ENCODE peak calls at places on chromosomes 1 and 21, in seven cellular contexts. E is GM23338, J is psoas muscle, P is endothelial cell of umbilical vein, O is AG10803, D is heart right ventricle, B is right atrium auricular region. W is an unnamed sample.

GRCh38 chr1:203607169-203607873 is 19.3 kb upstream of the ATP2B4 start:
- DNase-seq in E (no peak), J (no peak), P (peak), O (peak), D (no peak), B (no peak), W (peak)

GRCh38 chr1:156419863-156420208 is 50.8 kb downstream of the RHBG start:
- DNase-seq in E (peak), J (no peak), P (no peak), O (no peak), D (no peak), B (no peak), W (peak)

GRCh38 chr1:97160796-97161195 is 439.2 kb downstream of the PTBP2 start:
- DNase-seq in E (no peak), J (no peak), P (peak), O (peak), D (no peak), B (no peak), W (no peak)

GRCh38 chr1:60342569-60342968 is 269.0 kb upstream of the C1orf87 start:
- DNase-seq in E (no peak), J (no peak), P (no peak), O (no peak), D (no peak), B (no peak), W (no peak)

GRCh38 chr1:5590717-5591116 is 401.5 kb downstream of the NPHP4 start:
- DNase-seq in E (no peak), J (no peak), P (no peak), O (no peak), D (no peak), B (no peak), W (no peak)

GRCh38 chr1:233679030-233679429 is 65.1 kb downstream of the KCNK1 start:
- DNase-seq in E (no peak), J (no peak), P (no peak), O (no peak), D (no peak), B (no peak), W (no peak)

GRCh38 chr1:156060937-156061636 is at the start of gene RAB25:
- DNase-seq in E (peak), J (no peak), P (no peak), O (no peak), D (no peak), B (no peak), W (no peak)

GRCh38 chr1:28812669-28813468 is 899 bp downstream of the OPRD1 start:
- DNase-seq in E (no peak), J (no peak), P (no peak), O (no peak), D (no peak), B (no peak), W (no peak)

GRCh38 chr1:246597340-246597739 is 31.1 kb downstream of the CNST start:
- DNase-seq in E (no peak), J (no peak), P (peak), O (peak), D (peak), B (peak), W (no peak)

GRCh38 chr1:113508364-113509164 is 118.2 kb downstream of the MAGI3 start:
- DNase-seq in E (no peak), J (no peak), P (no peak), O (no peak), D (no peak), B (no peak), W (no peak)

GRCh38 chr1:245118806-245119205 is 36.0 kb upstream of the KIF26B start:
- DNase-seq in E (no peak), J (no peak), P (no peak), O (no peak), D (no peak), B (no peak), W (no peak)

GRCh38 chr1:163264256-163264655 is 57.5 kb upstream of the NUF2 start:
- DNase-seq in E (no peak), J (no peak), P (no peak), O (no peak), D (no peak), B (no peak), W (no peak)

GRCh38 chr1:39361446-39361845 is 130.0 kb upstream of the BMP8A start:
- DNase-seq in E (no peak), J (no peak), P (no peak), O (no peak), D (no peak), B (no peak), W (no peak)

GRCh38 chr1:164613176-164613575 is 54.2 kb downstream of the PBX1 start:
- DNase-seq in E (peak), J (no peak), P (no peak), O (no peak), D (no peak), B (no peak), W (no peak)

GRCh38 chr1:43313771-43314170 is 13.0 kb downstream of the TIE1 start:
- DNase-seq in E (no peak), J (no peak), P (no peak), O (no peak), D (no peak), B (no peak), W (no peak)

GRCh38 chr1:181062800-181063428 is 25.6 kb upstream of the IER5 start:
- DNase-seq in E (no peak), J (peak), P (no peak), O (peak), D (no peak), B (no peak), W (peak)

GRCh38 chr1:163472267-163472666 is 150.5 kb downstream of the NUF2 start:
- DNase-seq in E (no peak), J (no peak), P (no peak), O (no peak), D (no peak), B (no peak), W (no peak)

GRCh38 chr1:104932949-104933679 is 1183.4 kb downstream of the AMY1C start:
- DNase-seq in E (no peak), J (no peak), P (no peak), O (no peak), D (no peak), B (no peak), W (no peak)

GRCh38 chr1:177546346-177546745 is 375.6 kb downstream of the BRINP2 start:
- DNase-seq in E (no peak), J (no peak), P (no peak), O (no peak), D (no peak), B (no peak), W (no peak)

GRCh38 chr1:16279186-16279585 is 42.2 kb upstream of the CPLANE2 start:
- DNase-seq in E (no peak), J (no peak), P (peak), O (no peak), D (no peak), B (no peak), W (no peak)

GRCh38 chr1:26833432-26834405 is 7.2 kb downstream of the ZDHHC18 start:
- DNase-seq in E (no peak), J (peak), P (no peak), O (no peak), D (no peak), B (no peak), W (peak)

GRCh38 chr1:47469910-47470309 is 32.1 kb downstream of the FOXD2 start:
- DNase-seq in E (no peak), J (no peak), P (no peak), O (no peak), D (no peak), B (no peak), W (no peak)

GRCh38 chr1:11875094-11875493 is 16.3 kb upstream of the NPPB start:
- DNase-seq in E (peak), J (no peak), P (no peak), O (no peak), D (no peak), B (no peak), W (no peak)

GRCh38 chr1:8169364-8170058 is 143.4 kb upstream of the ERRFI1 start:
- DNase-seq in E (no peak), J (no peak), P (peak), O (peak), D (peak), B (peak), W (peak)

GRCh38 chr1:62435231-62436038 is 1.4 kb upstream of the USP1 start:
- DNase-seq in E (peak), J (peak), P (no peak), O (no peak), D (peak), B (no peak), W (no peak)

GRCh38 chr21:30942192-30942591 is 60.8 kb upstream of the KRTAP11-1 start:
- DNase-seq in E (peak), J (no peak), P (no peak), O (no peak), D (no peak), B (no peak), W (no peak)

GRCh38 chr1:192810253-192810880 is 1.5 kb downstream of the RGS2 start:
- DNase-seq in E (no peak), J (no peak), P (peak), O (no peak), D (peak), B (no peak), W (peak)

GRCh38 chr1:61269648-61270047 is 187.3 kb downstream of the NFIA start:
- DNase-seq in E (no peak), J (no peak), P (no peak), O (no peak), D (no peak), B (no peak), W (no peak)

GRCh38 chr1:28921286-28921869 is 7.0 kb downstream of the EPB41 start:
- DNase-seq in E (no peak), J (no peak), P (no peak), O (no peak), D (no peak), B (no peak), W (no peak)

GRCh38 chr1:116167625-116168276 is 56.6 kb downstream of the MAB21L3 start:
- DNase-seq in E (peak), J (peak), P (peak), O (peak), D (no peak), B (no peak), W (no peak)

GRCh38 chr21:45170987-45171386 is 96.6 kb downstream of the ADARB1 start:
- DNase-seq in E (no peak), J (no peak), P (no peak), O (no peak), D (no peak), B (no peak), W (no peak)

GRCh38 chr1:163085041-163085903 is 16.1 kb downstream of the RGS4 start:
- DNase-seq in E (no peak), J (no peak), P (peak), O (peak), D (no peak), B (no peak), W (no peak)

GRCh38 chr21:29658177-29658933 is 281.4 kb downstream of the GRIK1 start:
- DNase-seq in E (no peak), J (no peak), P (no peak), O (no peak), D (no peak), B (no peak), W (no peak)

GRCh38 chr1:225329041-225329440 is 98.8 kb downstream of the LBR start:
- DNase-seq in E (no peak), J (no peak), P (peak), O (no peak), D (no peak), B (no peak), W (no peak)

GRCh38 chr1:42319871-42320484 is 15.1 kb downstream of the FOXJ3 start:
- DNase-seq in E (no peak), J (no peak), P (peak), O (no peak), D (no peak), B (no peak), W (no peak)

GRCh38 chr1:226215239-226215638 is 8.2 kb upstream of the MIXL1 start:
- DNase-seq in E (no peak), J (no peak), P (no peak), O (no peak), D (no peak), B (no peak), W (no peak)

GRCh38 chr1:185850366-185850765 is 116.2 kb downstream of the HMCN1 start:
- DNase-seq in E (peak), J (no peak), P (no peak), O (no peak), D (no peak), B (no peak), W (no peak)

GRCh38 chr1:55632906-55633305 is 417.7 kb upstream of the USP24 start:
- DNase-seq in E (peak), J (no peak), P (no peak), O (no peak), D (no peak), B (no peak), W (no peak)

GRCh38 chr1:201763439-201764140 is 65.4 kb upstream of the IPO9 start:
- DNase-seq in E (no peak), J (no peak), P (no peak), O (peak), D (no peak), B (no peak), W (no peak)

DNA sequence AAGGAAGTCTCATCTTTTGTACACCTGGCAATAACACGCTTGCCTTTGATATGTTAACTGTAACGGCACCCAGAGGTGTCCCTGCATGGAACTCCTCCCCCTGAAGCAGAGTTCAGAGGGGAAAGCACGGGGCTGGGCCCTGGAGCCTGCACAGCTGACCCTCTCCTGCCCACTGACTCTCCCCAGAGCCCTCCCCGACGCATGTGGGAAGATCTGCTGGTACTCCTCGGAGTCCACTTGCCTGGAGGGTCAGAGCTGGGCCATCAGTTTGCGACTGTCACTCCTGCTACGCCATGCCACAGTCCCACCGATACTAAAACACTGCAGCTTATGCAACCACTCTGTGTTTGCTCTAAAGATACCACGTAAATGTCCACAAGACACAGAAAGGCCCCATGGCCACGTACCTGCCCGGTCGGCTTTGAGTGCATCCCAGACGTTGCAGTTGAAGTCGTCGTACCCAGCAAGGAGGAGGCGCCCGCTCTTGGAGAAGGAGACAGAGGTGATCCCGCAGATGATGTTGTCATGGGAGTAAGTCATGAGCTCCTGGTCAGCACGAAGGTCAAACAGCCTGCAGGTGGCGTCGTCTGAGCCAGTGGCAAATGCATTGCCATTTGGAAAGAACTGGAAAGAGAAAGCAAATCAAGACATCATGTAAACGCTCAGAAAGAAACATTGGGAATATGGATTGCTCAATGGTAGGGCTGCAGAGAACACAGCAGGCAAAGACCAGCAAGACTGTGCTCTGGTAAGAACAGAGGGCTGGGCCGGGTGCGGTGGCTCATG is 10.6 kb upstream of the NADK start:
- DNase-seq in E (peak), J (peak), P (no peak), O (peak), D (no peak), B (no peak), W (no peak)
- TF ChIP-seq CTCF in E (peak), J (peak), P (peak), O (peak), D (peak), B (peak), W (peak)

GRCh38 chr1:174358786-174359453 is 88.8 kb upstream of the GPR52 start:
- DNase-seq in E (peak), J (no peak), P (peak), O (no peak), D (no peak), B (no peak), W (no peak)
- TF ChIP-seq CTCF in E (peak), J (no peak), P (no peak), O (no peak), D (no peak), B (no peak), W (no peak)

GRCh38 chr1:216111842-216112241 is 311.4 kb downstream of the USH2A start:
- DNase-seq in E (no peak), J (no peak), P (no peak), O (no peak), D (no peak), B (no peak), W (no peak)
- TF ChIP-seq CTCF in E (peak), J (no peak), P (no peak), O (peak), D (no peak), B (peak), W (no peak)

GRCh38 chr1:239367417-239367816 is 19.0 kb upstream of the CHRM3 start:
- DNase-seq in E (no peak), J (no peak), P (no peak), O (no peak), D (no peak), B (no peak), W (no peak)

GRCh38 chr1:239363920-239364319 is 22.4 kb upstream of the CHRM3 start:
- DNase-seq in E (no peak), J (no peak), P (no peak), O (no peak), D (no peak), B (no peak), W (no peak)

GRCh38 chr1:239368436-239369109 is 17.8 kb upstream of the CHRM3 start:
- DNase-seq in E (peak), J (no peak), P (no peak), O (no peak), D (no peak), B (no peak), W (no peak)
- TF ChIP-seq CTCF in E (no peak), J (no peak), P (no peak), O (no peak), D (no peak), B (no peak), W (no peak)

GRCh38 chr1:237677979-237678378 is 212.7 kb downstream of the ZP4 start:
- DNase-seq in E (no peak), J (no peak), P (no peak), O (peak), D (no peak), B (no peak), W (no peak)
- TF ChIP-seq CTCF in E (peak), J (no peak), P (no peak), O (no peak), D (peak), B (no peak), W (no peak)

DNA sequence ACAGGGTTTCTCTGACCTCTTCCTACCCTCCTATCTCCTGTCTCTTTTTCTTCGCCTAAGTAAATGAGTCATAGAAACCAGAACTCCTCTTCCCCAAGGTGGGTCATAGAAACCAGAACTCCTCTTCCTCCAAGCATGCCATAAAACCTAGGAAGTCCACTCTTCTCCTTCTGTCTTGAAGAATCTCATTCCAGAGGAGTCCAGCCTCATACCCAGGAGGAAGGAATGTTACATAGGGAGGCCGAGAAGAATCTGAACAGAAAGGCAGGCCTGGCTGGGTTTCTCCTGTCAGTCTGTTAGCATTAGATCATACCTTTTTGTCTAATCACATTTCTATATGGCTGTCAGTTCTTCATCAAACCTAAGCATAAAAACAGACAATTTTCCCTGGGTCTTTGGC is 47.5 kb upstream of the WLS start:
- DNase-seq in E (no peak), J (no peak), P (no peak), O (no peak), D (no peak), B (no peak), W (no peak)
- TF ChIP-seq CTCF in E (no peak), J (no peak), P (no peak), O (no peak), D (no peak), B (no peak), W (no peak)

GRCh38 chr1:53541761-53542550 is 82.8 kb downstream of the DMRTB1 start:
- DNase-seq in E (peak), J (peak), P (no peak), O (peak), D (no peak), B (no peak), W (no peak)
- TF ChIP-seq CTCF in E (peak), J (peak), P (no peak), O (peak), D (no peak), B (no peak), W (peak)

GRCh38 chr1:2163205-2163604 is 31.4 kb downstream of the FAAP20 start:
- DNase-seq in E (no peak), J (no peak), P (no peak), O (no peak), D (no peak), B (no peak), W (no peak)
- TF ChIP-seq CTCF in E (no peak), J (no peak), P (no peak), O (no peak), D (peak), B (no peak), W (no peak)